ENCODE peak calls at places on chromosome 17, in five cellular contexts. S, K, F, Y and J are unnamed samples.

GRCh38 chr17:34122529-34122928 is 132.6 kb upstream of the CCL2 start:
- DNase-seq in Y (no peak), F (no peak), S (no peak), K (no peak), J (no peak)

GRCh38 chr17:28726396-28726911 is 421 bp upstream of the TLCD1 start:
- DNase-seq in Y (peak), F (no peak), S (peak), K (peak), J (peak)

GRCh38 chr17:48515925-48516900 is 14.6 kb downstream of the HOXB1 start:
- DNase-seq in K (no peak), Y (no peak), F (no peak), S (no peak), J (no peak)

GRCh38 chr17:48575673-48576478 is 2.3 kb downstream of the HOXB4 start:
- DNase-seq in Y (no peak), F (no peak), S (no peak), K (no peak), J (no peak)

GRCh38 chr17:77694391-77695363 is 263.8 kb upstream of the TNRC6C start:
- DNase-seq in Y (no peak), K (no peak), F (peak), S (no peak), J (no peak)

GRCh38 chr17:81336296-81336929 is 41.3 kb upstream of the SLC38A10 start:
- DNase-seq in K (no peak), S (no peak), Y (no peak), F (no peak), J (no peak)

GRCh38 chr17:57256708-57257112 is 387 bp downstream of the MSI2 start:
- DNase-seq in Y (peak), F (no peak), S (no peak), K (peak), J (peak)

GRCh38 chr17:72120878-72121163 is at the start of gene SOX9:
- DNase-seq in F (peak), Y (peak), S (peak), K (no peak), J (peak)

GRCh38 chr17:8611671-8612298 is 18.7 kb downstream of the MYH10 start:
- DNase-seq in Y (no peak), S (no peak), K (no peak), F (no peak), J (no peak)

GRCh38 chr17:65556014-65556909 is 5.2 kb downstream of the AXIN2 start:
- DNase-seq in K (peak), F (no peak), S (peak), Y (peak), J (peak)

GRCh38 chr17:1252203-1252608 is 18.0 kb upstream of the BHLHA9 start:
- DNase-seq in S (peak), F (no peak), K (no peak), Y (peak), J (no peak)

GRCh38 chr17:80423536-80424225 is 8.7 kb downstream of the ENDOV start:
- DNase-seq in S (no peak), Y (no peak), F (no peak), K (no peak), J (no peak)

GRCh38 chr17:81707725-81708646 is 4.1 kb upstream of the SLC25A10 start:
- DNase-seq in S (no peak), Y (no peak), K (no peak), F (no peak), J (no peak)

GRCh38 chr17:35088911-35089845 is 25.7 kb upstream of the RFFL start:
- DNase-seq in K (peak), F (peak), S (peak), Y (peak), J (peak)

GRCh38 chr17:78787444-78787843 is 5.4 kb upstream of the CYTH1 start:
- DNase-seq in F (no peak), Y (no peak), K (no peak), S (no peak), J (no peak)

GRCh38 chr17:80791758-80792284 is 199.8 kb upstream of the CHMP6 start:
- DNase-seq in F (no peak), K (peak), Y (no peak), S (no peak), J (peak)

GRCh38 chr17:20009052-20009301 is 182 bp upstream of the SPECC1 start:
- DNase-seq in Y (no peak), K (no peak), F (no peak), S (no peak), J (no peak)

GRCh38 chr17:55717898-55718735 is 4.5 kb downstream of the TMEM100 start:
- DNase-seq in Y (peak), F (peak), S (peak), K (peak), J (peak)

GRCh38 chr17:55314784-55315491 is 50.2 kb downstream of the HLF start:
- DNase-seq in S (no peak), K (no peak), F (no peak), Y (no peak), J (no peak)

GRCh38 chr17:76940293-76940692 is 72.1 kb downstream of the MGAT5B start:
- DNase-seq in K (no peak), S (no peak), Y (no peak), F (no peak), J (no peak)

GRCh38 chr17:40456396-40456951 is 13.2 kb downstream of the IGFBP4 start:
- DNase-seq in F (no peak), S (no peak), K (no peak), Y (no peak), J (peak)

GRCh38 chr17:80371196-80371595 is 43.8 kb upstream of the ENDOV start:
- DNase-seq in F (no peak), S (no peak), Y (no peak), K (no peak), J (peak)

GRCh38 chr17:48578616-48579560 is 738 bp upstream of the HOXB4 start:
- DNase-seq in F (no peak), Y (peak), K (no peak), S (no peak), J (no peak)

GRCh38 chr17:66964083-66964771 is at the start of gene CACNG4:
- DNase-seq in Y (peak), K (no peak), F (no peak), S (peak), J (no peak)

GRCh38 chr17:73307130-73307529 is 4.7 kb downstream of the CDC42EP4 start:
- DNase-seq in K (no peak), S (peak), F (no peak), Y (peak), J (peak)

GRCh38 chr17:45155029-45155428 is 6.6 kb upstream of the HEXIM2 start:
- DNase-seq in S (no peak), Y (no peak), F (no peak), K (no peak), J (no peak)

GRCh38 chr17:35171834-35172233 is 22.4 kb downstream of the SLC35G3 start:
- DNase-seq in K (no peak), S (no peak), Y (no peak), F (no peak), J (no peak)

GRCh38 chr17:19762515-19762961 is 14.4 kb upstream of the ALDH3A1 start:
- DNase-seq in S (no peak), F (peak), K (peak), Y (peak), J (peak)

GRCh38 chr17:38602862-38603785 is 2.6 kb downstream of the SRCIN1 start:
- DNase-seq in K (no peak), Y (no peak), F (no peak), S (no peak), J (no peak)

GRCh38 chr17:73349138-73349537 is 37.3 kb upstream of the CDC42EP4 start:
- DNase-seq in Y (no peak), F (no peak), K (no peak), S (no peak), J (peak)

GRCh38 chr17:77924757-77925336 is 33.7 kb upstream of the TNRC6C start:
- DNase-seq in Y (no peak), K (no peak), F (no peak), S (no peak), J (peak)

GRCh38 chr17:40960144-40960543 is 6.6 kb downstream of the KRT39 start:
- DNase-seq in Y (no peak), F (no peak), S (no peak), K (no peak), J (no peak)

GRCh38 chr17:35088647-35088910 is 25.1 kb upstream of the RFFL start:
- DNase-seq in S (peak), Y (peak), K (no peak), F (no peak), J (peak)

GRCh38 chr17:16953347-16953746 is 18.6 kb downstream of the TNFRSF13B start:
- DNase-seq in F (no peak), K (no peak), Y (no peak), S (no peak), J (no peak)

GRCh38 chr17:81405382-81406005 is 10.2 kb downstream of the BAHCC1 start:
- DNase-seq in Y (no peak), F (no peak), S (no peak), K (no peak), J (peak)